ENCODE peak calls at places on chromosomes 2 and 18, in ten cellular contexts. W is esophagus squamous epithelium, Q is IMR-90, I is Peyer's patch, N is breast epithelium, B is body of pancreas, J is ovary, R is suprapubic skin, P is HCT116, L is spleen. X is an unnamed sample.

GRCh38 chr2:9950521-9951271 is 797 bp upstream of the GRHL1 start:
- DNase-seq in W (no peak), Q (no peak), I (peak), N (no peak), B (peak), J (no peak), R (peak), P (no peak), L (peak), X (peak)

GRCh38 chr2:158828378-158829136 is 33.4 kb downstream of the DAPL1 start:
- DNase-seq in W (no peak), Q (peak), I (no peak), N (no peak), B (no peak), J (no peak), R (no peak), P (no peak), L (no peak), X (no peak)

GRCh38 chr2:187577310-187577709 is 23.1 kb upstream of the TFPI start:
- DNase-seq in W (no peak), Q (no peak), I (no peak), N (no peak), B (no peak), J (no peak), R (no peak), P (peak), L (no peak), X (no peak)

GRCh38 chr2:171181067-171182049 is 20.7 kb upstream of the TLK1 start:
- DNase-seq in W (no peak), Q (no peak), I (no peak), N (no peak), B (no peak), J (no peak), R (no peak), P (no peak), L (no peak), X (no peak)

GRCh38 chr2:74917702-74918619 is 40.5 kb upstream of the POLE4 start:
- DNase-seq in W (no peak), Q (peak), I (peak), N (no peak), B (no peak), J (no peak), R (no peak), P (no peak), L (no peak), X (no peak)

GRCh38 chr2:35163948-35164347 is 1191.6 kb upstream of the CRIM1 start:
- DNase-seq in W (no peak), Q (no peak), I (no peak), N (no peak), B (no peak), J (no peak), R (no peak), P (no peak), L (no peak), X (no peak)

GRCh38 chr2:48530033-48530804 is at the start of gene STON1:
- DNase-seq in W (no peak), Q (peak), I (peak), N (no peak), B (peak), J (peak), R (peak), P (no peak), L (peak), X (no peak)

GRCh38 chr2:12419803-12420202 is 296.9 kb upstream of the TRIB2 start:
- DNase-seq in W (no peak), Q (no peak), I (no peak), N (no peak), B (no peak), J (no peak), R (no peak), P (no peak), L (no peak), X (no peak)

GRCh38 chr2:239769574-239770145 is 255.5 kb downstream of the NDUFA10 start:
- DNase-seq in W (no peak), Q (no peak), I (peak), N (no peak), B (no peak), J (peak), R (peak), P (no peak), L (peak), X (no peak)

GRCh38 chr2:79437416-79438281 is 75.2 kb upstream of the CTNNA2 start:
- DNase-seq in W (no peak), Q (no peak), I (peak), N (no peak), B (no peak), J (no peak), R (no peak), P (no peak), L (no peak), X (no peak)

GRCh38 chr2:207884127-207884526 is 114.4 kb upstream of the FZD5 start:
- DNase-seq in W (no peak), Q (no peak), I (no peak), N (no peak), B (no peak), J (no peak), R (no peak), P (no peak), L (no peak), X (no peak)

GRCh38 chr2:137957033-137957432 is 7.2 kb upstream of the HNMT start:
- DNase-seq in W (no peak), Q (peak), I (no peak), N (no peak), B (no peak), J (no peak), R (no peak), P (no peak), L (no peak), X (no peak)

GRCh38 chr2:239321596-239322413 is 79.0 kb downstream of the HDAC4 start:
- DNase-seq in W (no peak), Q (no peak), I (peak), N (no peak), B (no peak), J (no peak), R (peak), P (no peak), L (peak), X (no peak)

GRCh38 chr18:10519999-10520935 is 5.6 kb upstream of the NAPG start:
- DNase-seq in W (no peak), Q (peak), I (peak), N (peak), B (peak), J (peak), R (peak), P (peak), L (peak), X (peak)

GRCh38 chr18:8401606-8402005 is 207.6 kb upstream of the RAB12 start:
- DNase-seq in W (no peak), Q (no peak), I (no peak), N (no peak), B (no peak), J (no peak), R (no peak), P (no peak), L (no peak), X (no peak)

GRCh38 chr2:167925775-167926174 is 321.6 kb downstream of the STK39 start:
- DNase-seq in W (no peak), Q (no peak), I (no peak), N (no peak), B (no peak), J (no peak), R (no peak), P (no peak), L (no peak), X (no peak)

GRCh38 chr2:185796758-185797157 is 58.2 kb downstream of the FSIP2 start:
- DNase-seq in W (no peak), Q (no peak), I (no peak), N (no peak), B (no peak), J (no peak), R (no peak), P (no peak), L (no peak), X (no peak)

GRCh38 chr2:43942001-43942400 is 53.8 kb downstream of the LRPPRC start:
- DNase-seq in W (no peak), Q (peak), I (no peak), N (no peak), B (no peak), J (no peak), R (no peak), P (no peak), L (no peak), X (no peak)

GRCh38 chr2:233760043-233760442 is at the start of gene UGT1A1:
- DNase-seq in W (no peak), Q (no peak), I (no peak), N (no peak), B (no peak), J (no peak), R (no peak), P (no peak), L (no peak), X (no peak)

GRCh38 chr2:57490746-57491145 is 555.9 kb upstream of the VRK2 start:
- DNase-seq in W (no peak), Q (no peak), I (no peak), N (no peak), B (no peak), J (no peak), R (no peak), P (no peak), L (no peak), X (no peak)

GRCh38 chr2:199958014-199958413 is 2.6 kb downstream of the MAIP1 start:
- DNase-seq in W (no peak), Q (no peak), I (no peak), N (no peak), B (no peak), J (no peak), R (no peak), P (no peak), L (no peak), X (no peak)

GRCh38 chr18:33115476-33115875 is 325.0 kb downstream of the CCDC178 start:
- DNase-seq in W (no peak), Q (no peak), I (no peak), N (no peak), B (no peak), J (peak), R (no peak), P (no peak), L (no peak), X (no peak)

GRCh38 chr18:33116376-33116775 is 324.1 kb downstream of the CCDC178 start:
- DNase-seq in W (no peak), Q (no peak), I (peak), N (no peak), B (peak), J (no peak), R (no peak), P (no peak), L (peak), X (no peak)

GRCh38 chr18:33113421-33113820 is 327.1 kb downstream of the CCDC178 start:
- DNase-seq in W (no peak), Q (no peak), I (no peak), N (no peak), B (no peak), J (no peak), R (no peak), P (no peak), L (no peak), X (no peak)

GRCh38 chr18:33114749-33115148 is 325.8 kb downstream of the CCDC178 start:
- DNase-seq in W (no peak), Q (no peak), I (no peak), N (no peak), B (no peak), J (no peak), R (no peak), P (no peak), L (no peak), X (no peak)

DNA sequence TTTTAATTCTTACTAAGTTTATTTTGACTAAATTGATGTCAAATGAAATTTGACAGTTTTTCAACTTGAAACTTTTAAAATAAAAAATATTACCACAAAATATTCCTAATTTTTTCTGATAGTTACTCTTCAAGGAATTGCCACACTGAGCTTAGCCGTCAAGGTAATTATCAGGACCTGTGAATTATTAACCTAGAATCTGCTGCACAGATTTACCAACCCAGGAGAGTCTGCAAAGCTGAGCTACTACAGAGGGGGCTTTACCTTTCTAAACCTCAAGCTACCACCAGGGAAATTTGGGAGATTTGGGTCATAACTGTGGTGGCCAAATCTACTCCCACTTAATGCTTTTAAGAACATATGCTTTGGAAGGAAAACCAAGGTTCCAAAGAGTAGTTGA is 324.6 kb downstream of the CCDC178 start:
- DNase-seq in W (no peak), Q (no peak), I (no peak), N (no peak), B (no peak), J (no peak), R (no peak), P (no peak), L (no peak), X (no peak)
- H3K4me3 ChIP-seq in W (no peak), Q (no peak), I (no peak), N (no peak), B (no peak), J (no peak), R (no peak), P (no peak), L (no peak), X (no peak)

GRCh38 chr2:218218409-218219185 is 1.6 kb downstream of the ARPC2 start:
- DNase-seq in W (no peak), Q (no peak), I (peak), N (no peak), B (no peak), J (no peak), R (no peak), P (no peak), L (no peak), X (peak)

GRCh38 chr2:218216336-218216673 is 684 bp upstream of the ARPC2 start:
- DNase-seq in W (no peak), Q (no peak), I (no peak), N (no peak), B (no peak), J (peak), R (peak), P (no peak), L (peak), X (no peak)

GRCh38 chr2:218219934-218220333 is 2.9 kb downstream of the ARPC2 start:
- DNase-seq in W (no peak), Q (no peak), I (no peak), N (no peak), B (no peak), J (no peak), R (no peak), P (no peak), L (no peak), X (no peak)

GRCh38 chr2:218216674-218217365 is at the start of gene ARPC2:
- DNase-seq in W (peak), Q (peak), I (peak), N (peak), B (peak), J (peak), R (peak), P (peak), L (peak), X (peak)

DNA sequence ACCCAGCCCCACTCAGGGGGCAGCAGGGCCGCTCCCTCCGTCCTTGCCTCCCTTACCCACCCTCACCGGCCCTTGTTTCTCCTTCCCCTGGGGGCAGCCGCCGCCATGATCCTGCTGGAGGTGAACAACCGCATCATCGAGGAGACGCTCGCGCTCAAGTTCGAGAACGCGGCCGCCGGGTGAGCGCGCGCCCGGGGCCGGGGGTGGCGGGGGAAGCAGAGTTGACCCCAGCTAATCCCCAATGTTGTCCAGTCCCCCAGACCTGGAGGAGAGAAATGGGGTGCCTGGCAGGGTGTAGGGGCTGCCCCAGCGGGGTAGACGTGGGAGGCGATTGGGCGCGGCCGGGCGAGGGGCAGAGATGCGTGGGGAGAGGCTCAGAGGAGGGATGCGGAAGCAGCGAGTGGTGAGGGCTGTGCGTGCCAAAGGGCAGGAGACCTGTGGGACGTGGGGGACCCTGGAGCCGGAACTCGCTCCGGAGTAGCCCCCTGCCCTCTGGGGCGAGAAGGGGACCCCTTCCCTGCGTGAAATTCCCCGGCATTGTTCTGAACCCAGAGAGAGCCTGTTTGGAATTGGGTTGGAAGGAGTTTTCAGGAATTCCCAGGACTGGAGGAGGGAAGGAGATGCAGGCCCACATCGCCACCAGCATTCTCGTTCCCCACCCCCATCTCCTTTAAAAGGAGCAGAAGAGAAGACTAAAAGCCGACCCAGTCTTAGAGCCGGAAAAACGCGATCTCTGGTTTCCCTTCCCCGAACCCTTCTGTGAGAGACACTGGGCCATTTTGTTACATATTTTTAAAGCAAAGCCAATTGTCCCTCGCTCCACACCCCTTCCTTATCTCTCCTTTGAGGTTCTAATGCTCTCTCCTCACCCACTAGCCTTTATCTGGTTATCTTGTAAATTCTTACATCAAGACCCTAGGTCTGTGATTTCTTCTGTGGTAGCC is 649 bp downstream of the ARPC2 start:
- DNase-seq in W (peak), Q (peak), I (peak), N (peak), B (peak), J (peak), R (peak), P (no peak), L (peak), X (peak)
- TF ChIP-seq POLR2A in W (no peak), Q (no peak), I (peak), N (no peak), B (no peak), J (no peak), R (no peak), P (no peak), L (no peak), X (no peak)

GRCh38 chr2:190947711-190948251 is 66.2 kb downstream of the STAT1 start:
- DNase-seq in W (no peak), Q (peak), I (no peak), N (no peak), B (no peak), J (no peak), R (no peak), P (peak), L (no peak), X (no peak)
- TF ChIP-seq CTCF in W (no peak), Q (peak), I (no peak), N (no peak), B (no peak), J (no peak), R (no peak), P (peak), L (no peak), X (no peak)

GRCh38 chr2:211899871-211900482 is 638.6 kb downstream of the ERBB4 start:
- DNase-seq in W (no peak), Q (no peak), I (no peak), N (no peak), B (no peak), J (no peak), R (no peak), P (no peak), L (no peak), X (no peak)
- H3K4me3 ChIP-seq in W (no peak), Q (no peak), I (no peak), N (no peak), B (no peak), J (no peak), R (no peak), P (no peak), L (no peak), X (no peak)

DNA sequence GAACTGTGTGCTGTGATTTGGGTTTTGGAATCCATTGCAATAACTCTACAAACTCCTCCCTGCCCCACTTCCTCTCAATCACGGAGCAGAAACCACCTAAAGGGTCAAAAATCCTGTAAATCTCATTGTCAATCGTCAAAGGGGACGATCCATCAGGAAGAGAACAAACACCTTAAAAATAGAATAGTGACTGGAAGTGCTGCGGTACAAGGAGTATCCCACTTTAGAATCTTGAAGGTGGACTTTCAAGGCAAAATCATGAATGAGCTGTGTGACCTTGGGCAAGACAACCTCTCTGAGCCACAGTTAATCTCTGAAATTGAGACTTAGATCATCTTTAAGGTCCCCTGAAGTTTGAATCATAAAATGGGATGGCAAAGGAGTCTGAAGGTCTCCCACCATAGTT is 5.9 kb downstream of the PMAIP1 start:
- DNase-seq in W (no peak), Q (no peak), I (no peak), N (no peak), B (no peak), J (no peak), R (no peak), P (no peak), L (no peak), X (no peak)
- TF ChIP-seq POLR2A in W (no peak), Q (no peak), I (no peak), N (no peak), B (no peak), J (no peak), R (no peak), P (no peak), L (no peak), X (no peak)

DNA sequence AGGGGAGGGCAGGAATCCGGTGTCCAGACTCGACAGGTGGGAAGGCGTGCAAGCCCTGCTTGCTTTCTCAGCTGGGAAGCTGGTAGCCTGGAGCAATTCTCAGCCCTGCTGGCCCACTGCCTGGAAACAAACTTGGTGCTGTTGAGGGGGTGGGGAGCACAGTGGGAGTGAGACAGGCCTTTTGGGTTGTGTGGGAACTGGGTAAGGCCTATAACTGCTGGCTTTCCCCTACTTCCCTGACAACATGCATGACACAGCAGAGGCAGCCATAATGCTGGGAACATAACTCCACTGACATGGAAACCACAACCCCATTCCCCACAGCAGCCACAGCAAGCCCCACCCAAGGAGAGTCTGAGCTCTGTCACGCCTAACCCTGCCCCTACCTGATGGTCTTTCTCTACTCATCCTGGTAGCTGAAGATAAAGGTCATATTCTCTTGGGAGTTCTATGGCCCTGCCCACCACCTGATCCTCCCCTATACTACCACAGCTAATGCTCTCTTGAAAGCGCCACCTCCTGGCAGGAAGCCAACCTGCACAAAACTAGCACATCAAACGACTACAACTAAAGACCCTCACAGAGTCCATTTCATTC is 122.9 kb upstream of the ACVR1C start:
- DNase-seq in W (no peak), Q (peak), I (peak), N (no peak), B (peak), J (no peak), R (no peak), P (no peak), L (no peak), X (no peak)
- TF ChIP-seq CTCF in W (no peak), Q (no peak), I (peak), N (no peak), B (no peak), J (no peak), R (no peak), P (peak), L (no peak), X (no peak)

GRCh38 chr2:191247381-191248057 is 2.3 kb downstream of the MYO1B start:
- DNase-seq in W (no peak), Q (peak), I (no peak), N (no peak), B (peak), J (no peak), R (no peak), P (peak), L (no peak), X (no peak)
- H3K4me3 ChIP-seq in W (peak), Q (peak), I (no peak), N (peak), B (no peak), J (no peak), R (peak), P (no peak), L (no peak), X (no peak)